ENCODE peak calls at places on chromosomes 13 and 19, in seven cellular contexts. One of them, this sample, is unnamed. For H3K4me1, the result is how much of the 10 kb centered on the place peaks cover.

GRCh38 chr19:52520013-52520412 is 7.5 kb upstream of the ZNF808 start:
- DNase-seq in psoas muscle: no peak
- DNase-seq in A549: no peak
- DNase-seq in adrenal gland: no peak
- DNase-seq in ascending aorta: no peak
- DNase-seq in tibial nerve: no peak
- DNase-seq in CD8-positive, alpha-beta memory T cell: no peak
- DNase-seq in this sample: no peak

GRCh38 chr19:45057444-45057843 is 18.6 kb downstream of the CLASRP start:
- DNase-seq in adrenal gland: no peak
- DNase-seq in psoas muscle: no peak
- DNase-seq in ascending aorta: no peak
- DNase-seq in tibial nerve: no peak
- DNase-seq in A549: no peak
- DNase-seq in CD8-positive, alpha-beta memory T cell: no peak
- DNase-seq in this sample: no peak

GRCh38 chr19:14434543-14435319 is 1.6 kb downstream of the PKN1 start:
- DNase-seq in A549: no peak
- DNase-seq in psoas muscle: peak
- DNase-seq in adrenal gland: peak
- DNase-seq in ascending aorta: peak
- DNase-seq in CD8-positive, alpha-beta memory T cell: no peak
- DNase-seq in tibial nerve: no peak
- DNase-seq in this sample: no peak

GRCh38 chr19:46232938-46233621 is 3.5 kb downstream of the IGFL1 start:
- DNase-seq in ascending aorta: no peak
- DNase-seq in adrenal gland: no peak
- DNase-seq in psoas muscle: no peak
- DNase-seq in A549: no peak
- DNase-seq in CD8-positive, alpha-beta memory T cell: no peak
- DNase-seq in tibial nerve: no peak
- DNase-seq in this sample: no peak

GRCh38 chr19:9811139-9811538 is 7.7 kb downstream of the FBXL12 start:
- DNase-seq in ascending aorta: no peak
- DNase-seq in adrenal gland: no peak
- DNase-seq in A549: no peak
- DNase-seq in psoas muscle: no peak
- DNase-seq in tibial nerve: no peak
- DNase-seq in CD8-positive, alpha-beta memory T cell: no peak
- DNase-seq in this sample: no peak

GRCh38 chr13:75514080-75515040 is 23.3 kb downstream of the COMMD6 start:
- DNase-seq in psoas muscle: no peak
- DNase-seq in adrenal gland: no peak
- DNase-seq in ascending aorta: no peak
- DNase-seq in CD8-positive, alpha-beta memory T cell: no peak
- DNase-seq in A549: no peak
- DNase-seq in tibial nerve: no peak
- DNase-seq in this sample: no peak

GRCh38 chr13:99275093-99275469 is 16.9 kb upstream of the GPR18 start:
- DNase-seq in ascending aorta: no peak
- DNase-seq in CD8-positive, alpha-beta memory T cell: peak
- DNase-seq in adrenal gland: no peak
- DNase-seq in A549: no peak
- DNase-seq in psoas muscle: no peak
- DNase-seq in tibial nerve: no peak
- DNase-seq in this sample: no peak

GRCh38 chr19:35430382-35431146 is 17.5 kb upstream of the FFAR2 start:
- DNase-seq in adrenal gland: no peak
- DNase-seq in ascending aorta: no peak
- DNase-seq in tibial nerve: no peak
- DNase-seq in CD8-positive, alpha-beta memory T cell: no peak
- DNase-seq in psoas muscle: no peak
- DNase-seq in A549: no peak
- DNase-seq in this sample: no peak

GRCh38 chr13:31172535-31172934 is 10.8 kb upstream of the HSPH1 start:
- DNase-seq in psoas muscle: no peak
- DNase-seq in adrenal gland: no peak
- DNase-seq in tibial nerve: no peak
- DNase-seq in A549: peak
- DNase-seq in ascending aorta: no peak
- DNase-seq in CD8-positive, alpha-beta memory T cell: no peak
- DNase-seq in this sample: no peak

GRCh38 chr19:2663920-2664571 is 38.4 kb downstream of the GNG7 start:
- DNase-seq in CD8-positive, alpha-beta memory T cell: no peak
- DNase-seq in ascending aorta: no peak
- DNase-seq in adrenal gland: no peak
- DNase-seq in A549: no peak
- DNase-seq in psoas muscle: no peak
- DNase-seq in tibial nerve: no peak
- DNase-seq in this sample: no peak

DNA sequence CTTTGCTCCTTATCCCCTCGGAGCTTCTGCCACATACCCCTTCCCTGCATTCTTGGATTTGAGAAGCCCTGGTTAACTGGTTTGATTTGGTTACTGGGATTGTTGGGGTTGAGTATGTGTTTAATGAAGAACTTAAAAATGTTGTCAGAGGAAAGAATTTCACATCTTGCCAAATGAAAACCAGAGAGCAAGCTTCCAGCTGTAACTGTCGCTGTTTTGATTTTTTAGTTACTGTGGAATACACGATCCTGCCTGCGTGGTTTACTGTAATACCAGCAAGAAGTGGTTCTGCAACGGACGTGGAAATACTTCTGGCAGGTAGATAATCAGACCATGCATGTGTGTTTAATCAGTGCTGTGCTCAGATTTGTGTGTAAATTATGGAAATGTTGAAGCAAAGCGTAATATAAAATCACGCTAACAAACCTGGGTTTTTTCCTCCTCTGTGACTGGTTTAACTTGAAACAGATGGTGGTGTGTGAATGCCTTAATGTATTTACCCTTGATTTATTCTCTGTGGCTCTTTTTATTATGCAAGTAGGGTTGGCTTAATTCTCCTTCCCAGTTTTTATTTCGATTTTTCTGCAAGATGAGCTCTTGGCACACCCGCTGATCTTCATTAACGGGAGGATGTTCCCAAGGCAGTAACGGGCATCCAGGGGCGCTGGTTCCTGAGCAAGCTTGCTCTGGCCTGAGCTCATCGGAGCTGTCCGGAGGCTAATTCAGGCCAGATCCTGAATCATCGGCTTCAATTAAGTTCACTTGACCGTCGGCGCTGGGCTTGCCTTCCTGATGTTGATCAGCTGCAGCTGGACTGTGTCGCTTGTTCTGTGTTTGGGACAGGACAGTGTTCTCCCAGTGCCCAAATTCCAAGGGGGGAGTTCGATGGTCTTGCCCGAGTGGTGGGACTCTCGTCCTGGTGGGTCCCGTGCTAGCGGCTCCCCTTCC is 16.0 kb downstream of the UPF1 start:
- DNase-seq in psoas muscle: peak
- DNase-seq in ascending aorta: no peak
- DNase-seq in tibial nerve: no peak
- DNase-seq in A549: no peak
- DNase-seq in adrenal gland: no peak
- DNase-seq in CD8-positive, alpha-beta memory T cell: no peak
- DNase-seq in this sample: no peak
- H3K4me1 ChIP-seq in psoas muscle: half or more
- H3K4me1 ChIP-seq in ascending aorta: under half
- H3K4me1 ChIP-seq in tibial nerve: under half
- H3K4me1 ChIP-seq in A549: under half
- H3K4me1 ChIP-seq in adrenal gland: half or more
- H3K4me1 ChIP-seq in CD8-positive, alpha-beta memory T cell: under half
- H3K4me1 ChIP-seq in this sample: under half

GRCh38 chr19:18508585-18508984 is 13.3 kb downstream of the ELL start:
- DNase-seq in ascending aorta: no peak
- DNase-seq in adrenal gland: no peak
- DNase-seq in A549: no peak
- DNase-seq in tibial nerve: no peak
- DNase-seq in CD8-positive, alpha-beta memory T cell: no peak
- DNase-seq in psoas muscle: no peak
- DNase-seq in this sample: no peak
- H3K4me1 ChIP-seq in ascending aorta: half or more
- H3K4me1 ChIP-seq in adrenal gland: half or more
- H3K4me1 ChIP-seq in A549: under half
- H3K4me1 ChIP-seq in tibial nerve: half or more
- H3K4me1 ChIP-seq in CD8-positive, alpha-beta memory T cell: half or more
- H3K4me1 ChIP-seq in psoas muscle: half or more
- H3K4me1 ChIP-seq in this sample: under half

GRCh38 chr19:48992571-48993174 is 436 bp downstream of the GYS1 start:
- DNase-seq in tibial nerve: no peak
- DNase-seq in CD8-positive, alpha-beta memory T cell: no peak
- DNase-seq in ascending aorta: no peak
- DNase-seq in adrenal gland: peak
- DNase-seq in psoas muscle: no peak
- DNase-seq in A549: no peak
- DNase-seq in this sample: no peak

GRCh38 chr19:48991011-48991609 is 2.0 kb downstream of the GYS1 start:
- DNase-seq in CD8-positive, alpha-beta memory T cell: no peak
- DNase-seq in tibial nerve: no peak
- DNase-seq in ascending aorta: no peak
- DNase-seq in A549: no peak
- DNase-seq in psoas muscle: no peak
- DNase-seq in adrenal gland: no peak
- DNase-seq in this sample: no peak

GRCh38 chr19:48991823-48992570 is 1.1 kb downstream of the GYS1 start:
- DNase-seq in tibial nerve: peak
- DNase-seq in ascending aorta: peak
- DNase-seq in CD8-positive, alpha-beta memory T cell: no peak
- DNase-seq in adrenal gland: peak
- DNase-seq in A549: peak
- DNase-seq in psoas muscle: peak
- DNase-seq in this sample: no peak

GRCh38 chr19:48994035-48994386 is 324 bp downstream of the RUVBL2 start:
- DNase-seq in adrenal gland: no peak
- DNase-seq in ascending aorta: no peak
- DNase-seq in psoas muscle: no peak
- DNase-seq in tibial nerve: no peak
- DNase-seq in A549: no peak
- DNase-seq in CD8-positive, alpha-beta memory T cell: no peak
- DNase-seq in this sample: no peak

GRCh38 chr19:48993175-48994034 is at the start of the genes GYS1 and RUVBL2:
- DNase-seq in CD8-positive, alpha-beta memory T cell: peak
- DNase-seq in A549: peak
- DNase-seq in adrenal gland: peak
- DNase-seq in tibial nerve: peak
- DNase-seq in ascending aorta: peak
- DNase-seq in psoas muscle: peak
- DNase-seq in this sample: peak
- H3K4me1 ChIP-seq in CD8-positive, alpha-beta memory T cell: under half
- H3K4me1 ChIP-seq in A549: under half
- H3K4me1 ChIP-seq in adrenal gland: under half
- H3K4me1 ChIP-seq in tibial nerve: under half
- H3K4me1 ChIP-seq in ascending aorta: under half
- H3K4me1 ChIP-seq in psoas muscle: under half
- H3K4me1 ChIP-seq in this sample: under half

GRCh38 chr19:18507727-18508440 is 14.0 kb downstream of the ELL start:
- DNase-seq in psoas muscle: no peak
- DNase-seq in CD8-positive, alpha-beta memory T cell: no peak
- DNase-seq in tibial nerve: no peak
- DNase-seq in adrenal gland: no peak
- DNase-seq in ascending aorta: no peak
- DNase-seq in A549: no peak
- DNase-seq in this sample: no peak

GRCh38 chr19:18506545-18506944 is 15.3 kb downstream of the ELL start:
- DNase-seq in CD8-positive, alpha-beta memory T cell: no peak
- DNase-seq in tibial nerve: no peak
- DNase-seq in psoas muscle: no peak
- DNase-seq in ascending aorta: no peak
- DNase-seq in adrenal gland: no peak
- DNase-seq in A549: no peak
- DNase-seq in this sample: no peak

GRCh38 chr19:18504886-18505610 is 16.8 kb downstream of the ELL start:
- DNase-seq in psoas muscle: no peak
- DNase-seq in tibial nerve: no peak
- DNase-seq in adrenal gland: no peak
- DNase-seq in ascending aorta: no peak
- DNase-seq in A549: no peak
- DNase-seq in CD8-positive, alpha-beta memory T cell: no peak
- DNase-seq in this sample: no peak

GRCh38 chr19:18507021-18507726 is 14.7 kb downstream of the ELL start:
- DNase-seq in ascending aorta: no peak
- DNase-seq in adrenal gland: peak
- DNase-seq in A549: no peak
- DNase-seq in psoas muscle: peak
- DNase-seq in tibial nerve: no peak
- DNase-seq in CD8-positive, alpha-beta memory T cell: no peak
- DNase-seq in this sample: no peak

DNA sequence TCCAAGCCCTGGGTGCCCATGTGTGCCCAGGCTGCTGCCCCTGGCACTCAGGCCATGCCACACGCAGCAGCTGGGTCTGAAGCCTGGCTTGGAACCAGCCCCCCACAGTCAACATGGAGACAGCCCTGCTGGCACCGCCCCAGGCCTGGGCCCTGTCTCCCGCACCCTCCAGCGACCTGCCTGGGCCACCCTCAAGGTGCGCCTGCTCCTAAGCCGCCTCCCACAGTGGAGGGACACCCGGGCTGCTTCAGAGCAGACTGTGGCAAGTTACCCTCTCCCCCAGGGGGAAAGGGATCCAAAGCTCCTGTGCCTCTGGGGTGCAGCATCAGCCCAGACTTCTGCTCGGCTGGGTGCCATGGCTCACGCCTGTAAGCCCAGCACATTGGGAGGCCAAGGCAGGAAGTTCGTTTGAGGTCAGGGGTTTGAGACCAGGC is 15.8 kb downstream of the ELL start:
- DNase-seq in psoas muscle: no peak
- DNase-seq in adrenal gland: no peak
- DNase-seq in CD8-positive, alpha-beta memory T cell: no peak
- DNase-seq in A549: no peak
- DNase-seq in tibial nerve: no peak
- DNase-seq in ascending aorta: no peak
- DNase-seq in this sample: no peak
- H3K4me1 ChIP-seq in psoas muscle: half or more
- H3K4me1 ChIP-seq in adrenal gland: half or more
- H3K4me1 ChIP-seq in CD8-positive, alpha-beta memory T cell: half or more
- H3K4me1 ChIP-seq in A549: under half
- H3K4me1 ChIP-seq in tibial nerve: half or more
- H3K4me1 ChIP-seq in ascending aorta: half or more
- H3K4me1 ChIP-seq in this sample: under half

GRCh38 chr19:48873476-48874308 is 1.5 kb downstream of the PPP1R15A start:
- DNase-seq in ascending aorta: no peak
- DNase-seq in psoas muscle: no peak
- DNase-seq in tibial nerve: no peak
- DNase-seq in CD8-positive, alpha-beta memory T cell: no peak
- DNase-seq in adrenal gland: peak
- DNase-seq in A549: no peak
- DNase-seq in this sample: no peak

GRCh38 chr19:48874309-48875135 is 2.3 kb downstream of the PPP1R15A start:
- DNase-seq in tibial nerve: no peak
- DNase-seq in adrenal gland: peak
- DNase-seq in A549: peak
- DNase-seq in psoas muscle: no peak
- DNase-seq in ascending aorta: no peak
- DNase-seq in CD8-positive, alpha-beta memory T cell: no peak
- DNase-seq in this sample: no peak

GRCh38 chr19:48870048-48870447 is 1.6 kb upstream of the PLEKHA4 start:
- DNase-seq in A549: no peak
- DNase-seq in psoas muscle: no peak
- DNase-seq in ascending aorta: no peak
- DNase-seq in tibial nerve: no peak
- DNase-seq in adrenal gland: no peak
- DNase-seq in CD8-positive, alpha-beta memory T cell: no peak
- DNase-seq in this sample: no peak

GRCh38 chr19:48872182-48872883 is at the start of gene PPP1R15A:
- DNase-seq in A549: peak
- DNase-seq in ascending aorta: peak
- DNase-seq in adrenal gland: peak
- DNase-seq in psoas muscle: peak
- DNase-seq in CD8-positive, alpha-beta memory T cell: peak
- DNase-seq in tibial nerve: peak
- DNase-seq in this sample: peak

GRCh38 chr19:48872884-48873475 is 759 bp downstream of the PPP1R15A start:
- DNase-seq in A549: peak
- DNase-seq in tibial nerve: peak
- DNase-seq in CD8-positive, alpha-beta memory T cell: peak
- DNase-seq in psoas muscle: peak
- DNase-seq in ascending aorta: peak
- DNase-seq in adrenal gland: peak
- DNase-seq in this sample: no peak
- H3K4me1 ChIP-seq in A549: under half
- H3K4me1 ChIP-seq in tibial nerve: under half
- H3K4me1 ChIP-seq in CD8-positive, alpha-beta memory T cell: under half
- H3K4me1 ChIP-seq in psoas muscle: under half
- H3K4me1 ChIP-seq in ascending aorta: under half
- H3K4me1 ChIP-seq in adrenal gland: under half
- H3K4me1 ChIP-seq in this sample: under half

This sample was measured in iPS DF 6.9.